ENCODE peak calls at places on chromosome 4, in seven cellular contexts. O is astrocyte, S is colonic mucosa, E is neural progenitor cell, Z is K562, M is fibroblast of lung, I is PC-3. C is an unnamed sample.

GRCh38 chr4:107806196-107806595 is 18.5 kb upstream of the SGMS2 start:
- DNase-seq in O (peak; percentile 4), S (no peak), E (no peak), Z (no peak), M (no peak), I (no peak), C (no peak)

GRCh38 chr4:92497141-92497540 is 193.4 kb downstream of the GRID2 start:
- DNase-seq in O (no peak), S (no peak), E (no peak), Z (no peak), M (no peak), I (no peak), C (no peak)

GRCh38 chr4:168451744-168452394 is 28.4 kb downstream of the DDX60L start:
- DNase-seq in O (peak; percentile 79), S (no peak), E (no peak), Z (no peak), M (peak; percentile 85), I (peak; percentile 84), C (no peak)

GRCh38 chr4:85956296-85956955 is 403.4 kb downstream of the MAPK10 start:
- DNase-seq in O (no peak), S (no peak), E (no peak), Z (no peak), M (no peak), I (no peak), C (peak; percentile 66)

GRCh38 chr4:5728451-5728850 is 17.4 kb downstream of the EVC start:
- DNase-seq in O (no peak), S (no peak), E (no peak), Z (no peak), M (no peak), I (no peak), C (no peak)

GRCh38 chr4:81207793-81208192 is 7.2 kb downstream of the PRKG2 start:
- DNase-seq in O (peak; percentile 59), S (no peak), E (no peak), Z (no peak), M (peak; percentile 59), I (peak; percentile 58), C (no peak)

GRCh38 chr4:183328832-183329231 is 6.6 kb upstream of the CLDN24 start:
- DNase-seq in O (peak; percentile 32), S (no peak), E (no peak), Z (no peak), M (peak; percentile 52), I (peak; percentile 12), C (no peak)

GRCh38 chr4:3629665-3630064 is 97.4 kb upstream of the LRPAP1 start:
- DNase-seq in O (no peak), S (no peak), E (no peak), Z (no peak), M (no peak), I (no peak), C (peak; percentile 40)

GRCh38 chr4:61520176-61520575 is 320.1 kb downstream of the ADGRL3 start:
- DNase-seq in O (peak; percentile 55), S (no peak), E (no peak), Z (no peak), M (peak; percentile 61), I (no peak), C (no peak)

GRCh38 chr4:133565379-133565778 is 416.3 kb downstream of the PCDH10 start:
- DNase-seq in O (peak; percentile 81), S (no peak), E (no peak), Z (no peak), M (peak; percentile 83), I (peak; percentile 51), C (no peak)

GRCh38 chr4:184385705-184386141 is 88.6 kb downstream of the IRF2 start:
- DNase-seq in O (no peak), S (peak; percentile 90), E (no peak), Z (no peak), M (no peak), I (no peak), C (no peak)

GRCh38 chr4:72312032-72312650 is 256.9 kb downstream of the ADAMTS3 start:
- DNase-seq in O (peak; percentile 93), S (peak; percentile 32), E (peak; percentile 56), Z (no peak), M (peak; percentile 92), I (peak; percentile 85), C (peak; percentile 69)

GRCh38 chr4:45638641-45639040 is 485.2 kb downstream of the GABRG1 start:
- DNase-seq in O (no peak), S (no peak), E (peak; percentile 15), Z (no peak), M (no peak), I (no peak), C (no peak)

GRCh38 chr4:73528171-73528570 is 46.6 kb downstream of the AFM start:
- DNase-seq in O (no peak), S (no peak), E (no peak), Z (no peak), M (no peak), I (peak; percentile 90), C (no peak)

GRCh38 chr4:87117730-87118075 is 102.7 kb downstream of the KLHL8 start:
- DNase-seq in O (no peak), S (no peak), E (no peak), Z (no peak), M (no peak), I (no peak), C (peak; percentile 84)

GRCh38 chr4:87117051-87117729 is 103.2 kb downstream of the KLHL8 start:
- DNase-seq in O (no peak), S (no peak), E (peak; percentile 18), Z (no peak), M (no peak), I (no peak), C (peak; percentile 67)

GRCh38 chr4:87119965-87120364 is 100.5 kb downstream of the KLHL8 start:
- DNase-seq in O (no peak), S (no peak), E (no peak), Z (no peak), M (no peak), I (no peak), C (no peak)

GRCh38 chr4:87118421-87118820 is 102.0 kb downstream of the KLHL8 start:
- DNase-seq in O (no peak), S (no peak), E (no peak), Z (no peak), M (no peak), I (no peak), C (no peak)

GRCh38 chr4:87118826-87119225 is 101.6 kb downstream of the KLHL8 start:
- DNase-seq in O (peak; percentile 82), S (no peak), E (no peak), Z (peak; percentile 60), M (peak; percentile 89), I (no peak), C (no peak)
- H3K4me1 ChIP-seq in O (peaks cover 10% of the 10 kb centered on the region), S (no peaks in the 10 kb centered on the region), E (peaks cover 6% of the 10 kb centered on the region), Z (no peaks in the 10 kb centered on the region), M (peaks cover 2% of the 10 kb centered on the region), I (peaks cover 15% of the 10 kb centered on the region), C (peaks cover 72% of the 10 kb centered on the region)

GRCh38 chr4:60506061-60506460 is 694.1 kb upstream of the ADGRL3 start:
- DNase-seq in O (no peak), S (no peak), E (no peak), Z (no peak), M (no peak), I (peak; percentile 16), C (no peak)

GRCh38 chr4:60500860-60501259 is 699.3 kb upstream of the ADGRL3 start:
- DNase-seq in O (no peak), S (no peak), E (no peak), Z (no peak), M (no peak), I (no peak), C (no peak)

DNA sequence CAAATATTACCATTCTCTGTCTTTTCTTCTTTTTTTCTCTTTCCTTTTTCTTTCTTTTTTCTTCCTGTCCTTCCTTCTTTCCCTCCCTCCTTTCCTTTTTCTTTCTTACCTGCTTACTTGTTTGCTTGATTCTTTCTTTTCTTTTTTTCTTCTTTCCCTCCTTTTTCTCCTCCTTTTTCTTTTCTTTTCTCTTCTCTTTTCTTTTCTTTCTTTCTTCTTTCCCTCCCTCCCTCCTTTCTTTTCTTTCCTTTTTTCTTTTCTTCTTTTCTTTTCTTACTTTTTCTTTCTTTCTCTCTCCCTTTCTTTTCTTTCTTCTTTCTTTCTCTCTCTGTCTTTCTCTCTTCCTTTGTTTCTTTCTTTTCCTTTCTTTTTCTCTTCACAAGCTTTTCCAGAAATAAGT is 697.4 kb upstream of the ADGRL3 start:
- DNase-seq in O (no peak), S (no peak), E (no peak), Z (no peak), M (no peak), I (no peak), C (no peak)
- TF ChIP-seq CTCF in O (no peak), S (no peak), E (no peak), Z (no peak), M (no peak), I (no peak), C (no peak)

DNA sequence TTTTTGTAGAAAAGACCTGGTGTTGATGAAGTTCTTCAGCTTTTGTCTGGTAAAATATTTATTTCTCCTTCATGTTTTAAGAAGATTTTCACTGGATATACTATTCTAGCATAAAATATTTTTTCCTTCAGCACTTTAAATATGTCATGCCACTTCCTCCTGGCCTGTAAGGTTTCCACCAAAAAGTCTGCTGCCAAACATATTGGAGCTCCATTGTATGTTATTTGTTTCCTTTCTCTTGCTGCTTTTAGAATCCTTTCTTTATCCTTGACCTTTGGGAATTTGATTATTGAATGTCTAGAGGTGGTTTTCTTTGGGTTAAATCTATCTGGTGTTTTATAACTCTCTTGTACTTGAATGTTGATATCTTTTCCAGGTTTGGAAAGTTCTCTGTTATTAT is 35.6 kb upstream of the NMU start:
- DNase-seq in O (no peak), S (no peak), E (no peak), Z (no peak), M (no peak), I (no peak), C (no peak)
- H3K9ac ChIP-seq in O (no peak overlapping the region), S (no peak overlapping the region), E (no peak overlapping the region), Z (no peak overlapping the region), M (no peak overlapping the region), I (no peak overlapping the region), C (no peak overlapping the region)

GRCh38 chr4:27787195-27787594 is 926.6 kb downstream of the STIM2 start:
- DNase-seq in O (no peak), S (no peak), E (no peak), Z (no peak), M (no peak), I (peak; percentile 91), C (no peak)
- H3K4me1 ChIP-seq in O (peaks cover 6% of the 10 kb centered on the region), S (no peaks in the 10 kb centered on the region), E (no peaks in the 10 kb centered on the region), Z (no peaks in the 10 kb centered on the region), M (no peaks in the 10 kb centered on the region), I (peaks cover 53% of the 10 kb centered on the region), C (no peaks in the 10 kb centered on the region)

GRCh38 chr4:26496207-26496783 is 6.0 kb upstream of the CCKAR start:
- DNase-seq in O (no peak), S (no peak), E (no peak), Z (no peak), M (no peak), I (no peak), C (no peak)
- TF ChIP-seq CTCF in O (no peak), S (no peak), E (no peak), Z (peak; percentile 7), M (peak; percentile 24), I (no peak), C (no peak)

DNA sequence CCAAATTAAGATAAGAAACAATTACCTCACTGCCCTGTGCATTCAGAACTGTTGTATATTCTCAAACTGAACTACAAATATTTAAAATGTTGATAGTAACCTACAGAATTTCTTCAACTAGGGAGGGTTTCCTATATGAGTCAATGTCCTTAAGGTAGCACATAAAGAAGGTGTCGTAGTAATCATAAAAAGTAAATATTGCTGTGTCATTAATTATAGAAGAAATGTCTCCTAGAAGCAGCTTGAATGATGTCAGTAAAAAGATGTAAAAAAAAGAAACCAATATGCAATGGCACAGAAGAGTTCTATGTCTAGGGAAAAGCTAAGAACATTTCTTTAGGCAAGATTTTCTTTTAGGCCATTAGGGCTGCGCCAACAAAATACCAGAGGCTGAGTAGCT is 559.6 kb upstream of the EPHA5 start:
- DNase-seq in O (no peak), S (no peak), E (no peak), Z (no peak), M (no peak), I (no peak), C (no peak)
- H3K9ac ChIP-seq in O (no peak overlapping the region), S (no peak overlapping the region), E (no peak overlapping the region), Z (no peak overlapping the region), M (no peak overlapping the region), I (no peak overlapping the region), C (no peak overlapping the region)

C was measured in kidney.